ENCODE peak calls at places on chromosomes 16 and 17, in seven cellular contexts. H, C, O, Q, D, Y and I are unnamed samples.

GRCh38 chr16:77696149-77696548 is 26.2 kb upstream of the NUDT7 start:
- DNase-seq in D (no peak), O (no peak), C (no peak), Y (no peak), Q (no peak), H (no peak), I (no peak)

GRCh38 chr17:80899402-80900268 is 92.0 kb upstream of the CHMP6 start:
- DNase-seq in O (peak; percentile 40), H (peak; percentile 69), C (no peak), D (peak; percentile 15), Y (peak; percentile 78), Q (no peak), I (no peak)

GRCh38 chr16:88926374-88926990 is 50.5 kb downstream of the CBFA2T3 start:
- DNase-seq in Y (no peak), D (peak; percentile 54), O (no peak), C (no peak), Q (no peak), H (no peak), I (no peak)

GRCh38 chr17:13919818-13920217 is 149.5 kb upstream of the COX10 start:
- DNase-seq in D (no peak), C (no peak), O (no peak), Q (no peak), Y (no peak), H (no peak), I (no peak)

GRCh38 chr16:84983308-84983707 is 28.0 kb downstream of the ZDHHC7 start:
- DNase-seq in D (no peak), Y (no peak), H (no peak), O (no peak), C (no peak), Q (no peak), I (no peak)

GRCh38 chr17:12730931-12731521 is 58.3 kb upstream of the ARHGAP44 start:
- DNase-seq in D (peak; percentile 81), H (no peak), Q (peak; percentile 87), Y (no peak), C (peak; percentile 60), O (peak; percentile 54), I (peak; percentile 82)

GRCh38 chr16:1102921-1103648 is 7.0 kb upstream of the C1QTNF8 start:
- DNase-seq in C (peak; percentile 76), Y (peak; percentile 61), D (peak; percentile 84), O (no peak), Q (peak; percentile 31), H (peak; percentile 67), I (no peak)

GRCh38 chr17:71959129-71959528 is 161.7 kb upstream of the SOX9 start:
- DNase-seq in D (no peak), C (no peak), O (no peak), Y (no peak), Q (no peak), H (no peak), I (no peak)

GRCh38 chr17:43701318-43701743 is 39.6 kb upstream of the MEOX1 start:
- DNase-seq in H (no peak), D (no peak), Y (no peak), Q (no peak), C (no peak), O (no peak), I (no peak)

GRCh38 chr17:2372180-2372579 is 28.7 kb downstream of the MNT start:
- DNase-seq in D (no peak), Q (no peak), O (no peak), C (no peak), Y (no peak), H (no peak), I (no peak)